ENCODE peak calls at places on chromosomes 7 and 10, in seven cellular contexts. One of them, this sample, is unnamed.

GRCh38 chr10:29176845-29177244 is 112.0 kb upstream of the LYZL1 start:
- DNase-seq in H1: no peak
- DNase-seq in mesendoderm: no peak
- DNase-seq in H9: no peak
- DNase-seq in IMR-90: no peak
- DNase-seq in mesenchymal stem cell: no peak
- DNase-seq in trophoblast cell: no peak
- DNase-seq in this sample: no peak

GRCh38 chr7:94434031-94434430 is 39.3 kb downstream of the COL1A2 start:
- DNase-seq in H1: no peak
- DNase-seq in mesendoderm: no peak
- DNase-seq in H9: no peak
- DNase-seq in IMR-90: peak; percentile 46
- DNase-seq in mesenchymal stem cell: no peak
- DNase-seq in trophoblast cell: no peak
- DNase-seq in this sample: no peak

GRCh38 chr10:119161680-119162079 is 3.8 kb downstream of the SFXN4 start:
- DNase-seq in H1: no peak
- DNase-seq in mesendoderm: no peak
- DNase-seq in H9: no peak
- DNase-seq in IMR-90: peak; percentile 76
- DNase-seq in mesenchymal stem cell: peak; percentile 59
- DNase-seq in trophoblast cell: no peak
- DNase-seq in this sample: no peak

GRCh38 chr7:87853237-87853864 is 22.8 kb downstream of the SLC25A40 start:
- DNase-seq in H1: no peak
- DNase-seq in mesendoderm: no peak
- DNase-seq in H9: no peak
- DNase-seq in IMR-90: peak; percentile 43
- DNase-seq in mesenchymal stem cell: peak; percentile 11
- DNase-seq in trophoblast cell: no peak
- DNase-seq in this sample: no peak

GRCh38 chr10:87842776-87843497 is 20.4 kb downstream of the KLLN start:
- DNase-seq in H1: no peak
- DNase-seq in mesendoderm: no peak
- DNase-seq in H9: no peak
- DNase-seq in IMR-90: peak; percentile 84
- DNase-seq in mesenchymal stem cell: peak; percentile 79
- DNase-seq in trophoblast cell: no peak
- DNase-seq in this sample: no peak

GRCh38 chr7:29035044-29035740 is 77.1 kb upstream of the TRIL start:
- DNase-seq in H1: no peak
- DNase-seq in mesendoderm: peak; percentile 77
- DNase-seq in H9: no peak
- DNase-seq in IMR-90: peak; percentile 58
- DNase-seq in mesenchymal stem cell: peak; percentile 89
- DNase-seq in trophoblast cell: peak; percentile 49
- DNase-seq in this sample: no peak

GRCh38 chr7:42831051-42831952 is 80.6 kb downstream of the C7orf25 start:
- DNase-seq in H1: no peak
- DNase-seq in mesendoderm: peak; percentile 41
- DNase-seq in H9: peak; percentile 43
- DNase-seq in IMR-90: peak; percentile 44
- DNase-seq in mesenchymal stem cell: peak; percentile 40
- DNase-seq in trophoblast cell: peak; percentile 52
- DNase-seq in this sample: peak; percentile 21

GRCh38 chr10:67506083-67506756 is 189.8 kb downstream of the CTNNA3 start:
- DNase-seq in H1: no peak
- DNase-seq in mesendoderm: no peak
- DNase-seq in H9: no peak
- DNase-seq in IMR-90: no peak
- DNase-seq in mesenchymal stem cell: no peak
- DNase-seq in trophoblast cell: no peak
- DNase-seq in this sample: no peak

GRCh38 chr10:25231751-25232150 is 57.0 kb downstream of the GPR158 start:
- DNase-seq in H1: no peak
- DNase-seq in mesendoderm: no peak
- DNase-seq in H9: no peak
- DNase-seq in IMR-90: no peak
- DNase-seq in mesenchymal stem cell: no peak
- DNase-seq in trophoblast cell: no peak
- DNase-seq in this sample: no peak

GRCh38 chr7:18508441-18509427 is 13.2 kb downstream of the HDAC9 start:
- DNase-seq in H1: no peak
- DNase-seq in mesendoderm: peak; percentile 94
- DNase-seq in H9: no peak
- DNase-seq in IMR-90: peak; percentile 98
- DNase-seq in mesenchymal stem cell: peak; percentile 97
- DNase-seq in trophoblast cell: peak; percentile 2
- DNase-seq in this sample: no peak

GRCh38 chr7:108584211-108584610 is 14.5 kb downstream of the DNAJB9 start:
- DNase-seq in H1: no peak
- DNase-seq in mesendoderm: no peak
- DNase-seq in H9: no peak
- DNase-seq in IMR-90: no peak
- DNase-seq in mesenchymal stem cell: no peak
- DNase-seq in trophoblast cell: no peak
- DNase-seq in this sample: no peak

GRCh38 chr10:12484945-12485805 is 135.8 kb downstream of the CAMK1D start:
- DNase-seq in H1: peak; percentile 9
- DNase-seq in mesendoderm: peak; percentile 66
- DNase-seq in H9: peak; percentile 67
- DNase-seq in IMR-90: no peak
- DNase-seq in mesenchymal stem cell: no peak
- DNase-seq in trophoblast cell: peak; percentile 87
- DNase-seq in this sample: no peak

GRCh38 chr10:13536674-13537366 is 8.0 kb upstream of the BEND7 start:
- DNase-seq in H1: peak; percentile 66
- DNase-seq in mesendoderm: peak; percentile 90
- DNase-seq in H9: peak; percentile 90
- DNase-seq in IMR-90: peak; percentile 41
- DNase-seq in mesenchymal stem cell: peak; percentile 62
- DNase-seq in trophoblast cell: peak; percentile 67
- DNase-seq in this sample: peak; percentile 57

GRCh38 chr10:122515588-122516231 is 44.8 kb upstream of the DMBT1 start:
- DNase-seq in H1: no peak
- DNase-seq in mesendoderm: no peak
- DNase-seq in H9: no peak
- DNase-seq in IMR-90: peak; percentile 35
- DNase-seq in mesenchymal stem cell: no peak
- DNase-seq in trophoblast cell: no peak
- DNase-seq in this sample: no peak

GRCh38 chr10:131901181-131901829 is 497 bp downstream of the PPP2R2D start:
- DNase-seq in H1: no peak
- DNase-seq in mesendoderm: peak; percentile 34
- DNase-seq in H9: no peak
- DNase-seq in IMR-90: peak; percentile 4
- DNase-seq in mesenchymal stem cell: peak; percentile 44
- DNase-seq in trophoblast cell: peak; percentile 17
- DNase-seq in this sample: no peak

GRCh38 chr10:113691381-113691780 is 11.7 kb downstream of the CASP7 start:
- DNase-seq in H1: no peak
- DNase-seq in mesendoderm: no peak
- DNase-seq in H9: no peak
- DNase-seq in IMR-90: no peak
- DNase-seq in mesenchymal stem cell: no peak
- DNase-seq in trophoblast cell: peak; percentile 5
- DNase-seq in this sample: no peak

GRCh38 chr7:76342222-76342621 is 16.6 kb downstream of the YWHAG start:
- DNase-seq in H1: no peak
- DNase-seq in mesendoderm: no peak
- DNase-seq in H9: no peak
- DNase-seq in IMR-90: no peak
- DNase-seq in mesenchymal stem cell: no peak
- DNase-seq in trophoblast cell: no peak
- DNase-seq in this sample: no peak
- H3K4me1 ChIP-seq in H1: peaks cover 2% of the 10 kb centered on the region
- H3K4me1 ChIP-seq in mesendoderm: no peaks in the 10 kb centered on the region
- H3K4me1 ChIP-seq in H9: no peaks in the 10 kb centered on the region
- H3K4me1 ChIP-seq in IMR-90: peaks cover 20% of the 10 kb centered on the region
- H3K4me1 ChIP-seq in mesenchymal stem cell: peaks cover 7% of the 10 kb centered on the region
- H3K4me1 ChIP-seq in trophoblast cell: peaks cover 8% of the 10 kb centered on the region
- H3K4me1 ChIP-seq in this sample: peaks cover 6% of the 10 kb centered on the region

GRCh38 chr10:71081229-71081560 is 131.2 kb upstream of the UNC5B start:
- DNase-seq in H1: no peak
- DNase-seq in mesendoderm: no peak
- DNase-seq in H9: no peak
- DNase-seq in IMR-90: no peak
- DNase-seq in mesenchymal stem cell: no peak
- DNase-seq in trophoblast cell: no peak
- DNase-seq in this sample: no peak

GRCh38 chr10:71081912-71082311 is 130.5 kb upstream of the UNC5B start:
- DNase-seq in H1: no peak
- DNase-seq in mesendoderm: no peak
- DNase-seq in H9: no peak
- DNase-seq in IMR-90: no peak
- DNase-seq in mesenchymal stem cell: no peak
- DNase-seq in trophoblast cell: no peak
- DNase-seq in this sample: no peak

GRCh38 chr10:71079761-71080380 is 132.5 kb upstream of the UNC5B start:
- DNase-seq in H1: no peak
- DNase-seq in mesendoderm: no peak
- DNase-seq in H9: peak; percentile 15
- DNase-seq in IMR-90: no peak
- DNase-seq in mesenchymal stem cell: no peak
- DNase-seq in trophoblast cell: no peak
- DNase-seq in this sample: no peak

GRCh38 chr10:71078454-71079145 is 133.8 kb upstream of the UNC5B start:
- DNase-seq in H1: no peak
- DNase-seq in mesendoderm: no peak
- DNase-seq in H9: peak; percentile 18
- DNase-seq in IMR-90: no peak
- DNase-seq in mesenchymal stem cell: no peak
- DNase-seq in trophoblast cell: no peak
- DNase-seq in this sample: no peak

DNA sequence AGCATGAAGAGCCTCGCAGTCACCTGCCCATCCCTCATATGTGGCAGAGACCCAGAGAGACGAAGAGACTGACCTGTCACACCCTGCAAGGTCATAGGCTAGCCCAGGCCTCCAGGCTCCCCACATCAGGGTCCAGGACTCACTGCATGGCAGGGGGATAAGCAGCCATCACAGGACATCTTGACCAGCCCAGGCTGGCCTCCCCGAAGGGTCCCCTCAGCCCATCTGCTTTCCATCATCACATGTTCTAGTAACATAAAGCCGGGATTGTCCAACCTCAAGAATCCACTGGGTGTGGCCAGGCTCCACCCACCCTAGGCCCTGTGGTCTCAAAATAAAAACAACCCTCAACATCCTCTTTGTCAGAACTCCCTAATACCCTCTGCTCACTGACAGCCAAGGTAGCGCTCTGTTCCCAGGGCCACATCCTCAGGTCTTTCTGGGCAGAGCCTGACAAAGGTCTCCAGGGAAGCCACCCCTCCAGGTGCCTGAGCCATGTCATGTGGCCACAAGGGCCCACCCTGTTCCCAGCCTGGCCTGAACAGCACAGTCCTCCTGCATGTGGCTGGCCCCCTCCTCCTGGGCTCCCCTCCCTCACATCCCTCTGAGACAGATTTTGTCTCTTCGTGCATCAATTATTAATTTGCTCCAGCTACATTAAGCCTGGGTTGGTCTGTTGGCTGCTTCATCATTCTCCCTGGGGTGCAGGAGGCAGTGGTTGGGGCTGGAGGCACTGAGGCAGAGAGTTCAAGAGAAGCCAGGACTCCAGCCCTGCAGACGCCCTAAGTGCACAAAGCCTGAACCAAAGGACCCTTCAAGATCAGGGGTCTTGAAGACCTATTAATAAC is 131.8 kb upstream of the UNC5B start:
- DNase-seq in H1: no peak
- DNase-seq in mesendoderm: no peak
- DNase-seq in H9: peak; percentile 14
- DNase-seq in IMR-90: no peak
- DNase-seq in mesenchymal stem cell: no peak
- DNase-seq in trophoblast cell: no peak
- DNase-seq in this sample: no peak
- H4K8ac ChIP-seq in H1: no peak overlapping the region
- H4K8ac ChIP-seq in mesendoderm: no peak overlapping the region
- H4K8ac ChIP-seq in H9: no peak overlapping the region
- H4K8ac ChIP-seq in IMR-90: no peak overlapping the region
- H4K8ac ChIP-seq in mesenchymal stem cell: no peak overlapping the region
- H4K8ac ChIP-seq in trophoblast cell: no peak overlapping the region
- H4K8ac ChIP-seq in this sample: no peak overlapping the region

GRCh38 chr10:59892697-59893096 is 13.7 kb downstream of the CCDC6 start:
- DNase-seq in H1: no peak
- DNase-seq in mesendoderm: no peak
- DNase-seq in H9: no peak
- DNase-seq in IMR-90: no peak
- DNase-seq in mesenchymal stem cell: no peak
- DNase-seq in trophoblast cell: no peak
- DNase-seq in this sample: no peak
- H3K4me1 ChIP-seq in H1: no peaks in the 10 kb centered on the region
- H3K4me1 ChIP-seq in mesendoderm: peaks cover 3% of the 10 kb centered on the region
- H3K4me1 ChIP-seq in H9: peaks cover 4% of the 10 kb centered on the region
- H3K4me1 ChIP-seq in IMR-90: peaks cover 13% of the 10 kb centered on the region
- H3K4me1 ChIP-seq in mesenchymal stem cell: peaks cover 6% of the 10 kb centered on the region
- H3K4me1 ChIP-seq in trophoblast cell: peaks cover 33% of the 10 kb centered on the region
- H3K4me1 ChIP-seq in this sample: no peaks in the 10 kb centered on the region

GRCh38 chr10:120776442-120776841 is 74.7 kb upstream of the WDR11 start:
- DNase-seq in H1: no peak
- DNase-seq in mesendoderm: no peak
- DNase-seq in H9: no peak
- DNase-seq in IMR-90: no peak
- DNase-seq in mesenchymal stem cell: no peak
- DNase-seq in trophoblast cell: no peak
- DNase-seq in this sample: no peak
- H4K8ac ChIP-seq in H1: no peak overlapping the region
- H4K8ac ChIP-seq in mesendoderm: no peak overlapping the region
- H4K8ac ChIP-seq in H9: no peak overlapping the region
- H4K8ac ChIP-seq in IMR-90: no peak overlapping the region
- H4K8ac ChIP-seq in mesenchymal stem cell: no peak overlapping the region
- H4K8ac ChIP-seq in trophoblast cell: no peak overlapping the region
- H4K8ac ChIP-seq in this sample: no peak overlapping the region

GRCh38 chr10:114713525-114713924 is 55.5 kb upstream of the ABLIM1 start:
- DNase-seq in H1: no peak
- DNase-seq in mesendoderm: no peak
- DNase-seq in H9: no peak
- DNase-seq in IMR-90: no peak
- DNase-seq in mesenchymal stem cell: no peak
- DNase-seq in trophoblast cell: no peak
- DNase-seq in this sample: no peak
- H3K4me1 ChIP-seq in H1: peaks cover 7% of the 10 kb centered on the region
- H3K4me1 ChIP-seq in mesendoderm: peaks cover 2% of the 10 kb centered on the region
- H3K4me1 ChIP-seq in H9: peaks cover 2% of the 10 kb centered on the region
- H3K4me1 ChIP-seq in IMR-90: peaks cover 14% of the 10 kb centered on the region
- H3K4me1 ChIP-seq in mesenchymal stem cell: peaks cover 5% of the 10 kb centered on the region
- H3K4me1 ChIP-seq in trophoblast cell: no peaks in the 10 kb centered on the region
- H3K4me1 ChIP-seq in this sample: peaks cover 4% of the 10 kb centered on the region

DNA sequence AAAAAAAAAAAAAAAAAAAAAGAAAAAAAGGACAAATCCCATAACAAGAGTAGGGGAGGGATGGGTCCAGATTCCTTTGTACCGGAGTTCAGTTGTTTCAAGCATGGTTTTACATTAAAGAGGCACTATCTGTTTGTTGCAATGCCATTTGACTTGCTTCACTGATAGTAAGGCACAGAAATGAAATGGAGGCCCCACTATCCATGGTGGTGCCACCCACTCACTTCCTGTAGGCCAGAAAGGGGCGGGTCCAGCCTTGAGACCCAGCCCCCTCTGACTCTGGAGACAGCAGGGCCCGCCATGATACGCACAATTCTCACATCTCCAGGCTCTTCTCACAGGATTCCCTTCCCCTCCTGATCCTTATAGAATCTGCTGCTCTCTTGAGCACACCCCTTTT is 100.0 kb downstream of the CLEC2L start:
- DNase-seq in H1: no peak
- DNase-seq in mesendoderm: no peak
- DNase-seq in H9: no peak
- DNase-seq in IMR-90: peak; percentile 17
- DNase-seq in mesenchymal stem cell: peak; percentile 17
- DNase-seq in trophoblast cell: no peak
- DNase-seq in this sample: no peak
- H4K8ac ChIP-seq in H1: no peak overlapping the region
- H4K8ac ChIP-seq in mesendoderm: no peak overlapping the region
- H4K8ac ChIP-seq in H9: no peak overlapping the region
- H4K8ac ChIP-seq in IMR-90: no peak overlapping the region
- H4K8ac ChIP-seq in mesenchymal stem cell: no peak overlapping the region
- H4K8ac ChIP-seq in trophoblast cell: no peak overlapping the region
- H4K8ac ChIP-seq in this sample: no peak overlapping the region

This sample was measured in neuronal stem cell.